ENCODE peak calls at places on chromosomes 2 and 18, in seven cellular contexts. P is thoracic aorta, O is GM10248, X is GM20000, R is astrocyte of the spinal cord, U is lower lobe of right lung, L is MCF 10A. B is an unnamed sample.
A peak's percentile ranks its signal among the peaks of the same experiment; 100 is the strongest.

GRCh38 chr2:18829331-18829902 is 240.0 kb upstream of the NT5C1B start:
- DNase-seq in U (no peak), X (no peak), R (peak; percentile 22), L (peak; percentile 6), O (no peak), P (no peak), B (no peak)

GRCh38 chr18:50862401-50862800 is 16.5 kb upstream of the ME2 start:
- DNase-seq in U (no peak), X (no peak), L (no peak), P (no peak), R (no peak), O (no peak), B (no peak)

GRCh38 chr2:168685619-168686453 is 116.6 kb upstream of the NOSTRIN start:
- DNase-seq in L (no peak), X (no peak), R (peak; percentile 22), P (no peak), U (no peak), O (no peak), B (no peak)

GRCh38 chr2:66984864-66985263 is 412.3 kb upstream of the ETAA1 start:
- DNase-seq in X (no peak), U (no peak), L (no peak), P (no peak), O (no peak), R (no peak), B (no peak)

GRCh38 chr18:79664525-79665125 is 15.0 kb upstream of the CTDP1 start:
- DNase-seq in U (no peak), P (no peak), R (peak; percentile 17), O (no peak), X (no peak), L (peak; percentile 29), B (no peak)

GRCh38 chr2:215369191-215369760 is 57.4 kb downstream of the ATIC start:
- DNase-seq in U (no peak), P (no peak), L (no peak), R (peak; percentile 55), O (no peak), X (no peak), B (no peak)

GRCh38 chr2:71153585-71153984 is 23.2 kb downstream of the MPHOSPH10 start:
- DNase-seq in U (no peak), O (no peak), P (no peak), X (no peak), L (no peak), R (no peak), B (no peak)

GRCh38 chr2:44553456-44553855 is 191.7 kb downstream of the CAMKMT start:
- DNase-seq in L (peak; percentile 90), P (no peak), R (peak; percentile 59), O (no peak), U (no peak), X (no peak), B (no peak)

GRCh38 chr2:128424806-128425205 is 106.1 kb upstream of the HS6ST1 start:
- DNase-seq in P (no peak), L (no peak), U (peak; percentile 35), O (no peak), X (no peak), R (no peak), B (no peak)

GRCh38 chr2:19300961-19301360 is 57.5 kb downstream of the OSR1 start:
- DNase-seq in U (no peak), X (no peak), L (peak; percentile 16), P (no peak), R (no peak), O (no peak), B (no peak)

GRCh38 chr2:68675470-68675869 is 32.1 kb downstream of the PROKR1 start:
- DNase-seq in X (no peak), R (no peak), U (no peak), O (no peak), L (no peak), P (no peak), B (no peak)

GRCh38 chr2:3870997-3871396 is 167.6 kb downstream of the DCDC2C start:
- DNase-seq in X (no peak), R (no peak), P (no peak), L (peak; percentile 4), O (no peak), U (no peak), B (no peak)

GRCh38 chr2:171149539-171149938 is 11.2 kb downstream of the TLK1 start:
- DNase-seq in X (no peak), P (no peak), U (no peak), L (no peak), R (no peak), O (no peak), B (no peak)

GRCh38 chr2:208352644-208353567 is 53.7 kb upstream of the PTH2R start:
- DNase-seq in X (no peak), O (no peak), L (no peak), R (no peak), U (no peak), P (no peak), B (no peak)

GRCh38 chr2:105795575-105795934 is 50.8 kb downstream of the NCK2 start:
- DNase-seq in X (no peak), P (no peak), L (no peak), O (no peak), U (no peak), R (no peak), B (no peak)

GRCh38 chr18:76937597-76937996 is 115.2 kb downstream of the ZNF236 start:
- DNase-seq in U (no peak), X (no peak), P (no peak), O (no peak), L (no peak), R (no peak), B (no peak)

GRCh38 chr2:26422947-26423629 is 21.4 kb downstream of the DRC1 start:
- DNase-seq in U (no peak), L (no peak), R (no peak), O (no peak), X (no peak), P (no peak), B (no peak)

GRCh38 chr2:172297531-172297930 is 129.9 kb upstream of the ITGA6 start:
- DNase-seq in R (no peak), X (no peak), P (no peak), U (no peak), L (no peak), O (no peak), B (no peak)

GRCh38 chr2:73780242-73780582 is 309 bp upstream of the DUSP11 start:
- DNase-seq in P (no peak), L (no peak), X (no peak), R (no peak), O (no peak), U (no peak), B (no peak)
- TF ChIP-seq CTCF in P (no peak), L (no peak), X (no peak), R (no peak), O (no peak), U (no peak), B (no peak)

GRCh38 chr18:60826346-60826745 is 453.8 kb upstream of the MC4R start:
- DNase-seq in L (peak; percentile 10), R (no peak), U (no peak), X (no peak), O (no peak), P (no peak), B (no peak)
- TF ChIP-seq CTCF in L (no peak), R (no peak), U (no peak), X (no peak), O (no peak), P (no peak), B (no peak)

DNA sequence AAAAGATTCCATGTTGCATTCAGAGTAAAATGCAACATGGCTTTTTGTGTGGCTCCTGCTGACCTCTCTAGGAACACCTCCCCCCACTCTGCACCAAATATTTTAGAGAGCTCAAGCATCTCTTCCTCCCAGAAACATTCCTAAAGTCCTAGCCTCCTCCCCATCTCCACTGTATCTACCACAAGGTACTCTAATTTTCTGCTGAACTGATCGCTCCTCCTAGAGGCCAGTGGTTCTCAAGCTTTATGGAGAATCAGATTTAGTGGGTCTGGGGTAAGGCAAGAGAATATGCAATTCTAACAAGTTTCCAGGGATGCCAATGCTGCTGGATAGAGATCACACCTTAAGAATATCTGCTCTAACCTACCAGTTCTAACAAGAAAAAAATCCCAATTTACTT is 89.5 kb upstream of the HNRNPA3 start:
- DNase-seq in L (no peak), P (no peak), O (no peak), U (no peak), R (no peak), X (no peak), B (no peak)
- TF ChIP-seq CTCF in L (no peak), P (no peak), O (no peak), U (no peak), R (no peak), X (no peak), B (no peak)

GRCh38 chr2:237451582-237452469 is 35.2 kb upstream of the MLPH start:
- DNase-seq in R (no peak), O (no peak), L (no peak), U (no peak), P (no peak), X (no peak), B (no peak)

GRCh38 chr2:237449193-237449797 is 35.3 kb upstream of the COL6A3 start:
- DNase-seq in O (no peak), U (no peak), L (no peak), X (no peak), R (no peak), P (peak; percentile 70), B (no peak)

GRCh38 chr2:237448626-237449025 is 34.7 kb upstream of the COL6A3 start:
- DNase-seq in O (no peak), L (no peak), R (no peak), X (no peak), P (no peak), U (no peak), B (no peak)

GRCh38 chr2:237450108-237450507 is 36.1 kb upstream of the COL6A3 start:
- DNase-seq in L (no peak), U (no peak), R (no peak), X (no peak), P (no peak), O (no peak), B (no peak)

DNA sequence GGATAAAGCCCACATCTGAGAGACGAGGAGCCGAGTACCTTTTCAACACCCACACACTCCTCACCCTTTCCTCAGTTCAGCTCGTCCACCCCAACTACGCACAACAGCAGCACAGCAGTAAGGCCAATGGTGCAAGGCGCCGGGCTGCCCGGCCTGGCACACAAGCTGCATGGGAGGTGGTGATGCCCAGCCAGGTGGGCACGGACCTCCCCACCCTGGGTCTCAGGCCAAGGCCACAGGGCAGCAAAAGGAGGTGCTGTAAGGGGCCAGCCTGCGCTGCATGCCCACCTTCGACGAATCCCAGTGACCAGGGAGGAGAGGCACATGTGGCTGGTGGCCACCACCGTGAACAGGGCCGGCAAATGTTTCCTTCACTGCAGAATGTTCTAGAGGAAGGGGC is 36.5 kb upstream of the MLPH start:
- DNase-seq in P (no peak), R (no peak), L (no peak), X (no peak), O (no peak), U (no peak), B (no peak)
- TF ChIP-seq CTCF in P (no peak), R (no peak), L (no peak), X (no peak), O (no peak), U (no peak), B (no peak)

B was measured in GM13976.